ENCODE peak calls at places on chromosomes 5 and 9, in five cellular contexts. S is esophagus squamous epithelium, E is thyroid gland, O is transverse colon, M is breast epithelium. U is an unnamed sample.

GRCh38 chr5:74594172-74595040 is 46.1 kb downstream of the ENC1 start:
- DNase-seq in S (no peak), E (no peak), O (no peak), M (no peak), U (no peak)

GRCh38 chr9:31608881-31609280 is 775.6 kb upstream of the ACO1 start:
- DNase-seq in S (no peak), E (no peak), O (no peak), M (no peak), U (no peak)

GRCh38 chr5:141420855-141421488 is at the start of gene PCDHGA11:
- DNase-seq in S (no peak), E (peak), O (no peak), M (no peak), U (peak)

GRCh38 chr9:7172445-7173115 is 414.8 kb downstream of the KDM4C start:
- DNase-seq in S (no peak), E (no peak), O (no peak), M (no peak), U (no peak)

GRCh38 chr5:39209924-39210323 is 9.4 kb downstream of the FYB1 start:
- DNase-seq in S (no peak), E (no peak), O (peak), M (no peak), U (peak)

GRCh38 chr5:41115281-41115680 is 44.1 kb upstream of the MROH2B start:
- DNase-seq in S (no peak), E (no peak), O (no peak), M (no peak), U (no peak)

GRCh38 chr9:112846528-112847488 is 43.9 kb downstream of the SLC46A2 start:
- DNase-seq in S (no peak), E (no peak), O (no peak), M (no peak), U (no peak)

GRCh38 chr9:129280236-129281231 is 102.5 kb upstream of the IER5L start:
- DNase-seq in S (no peak), E (no peak), O (peak), M (peak), U (no peak)

GRCh38 chr5:148956632-148957385 is 106.1 kb downstream of the SH3TC2 start:
- DNase-seq in S (no peak), E (no peak), O (no peak), M (no peak), U (no peak)

GRCh38 chr5:135339189-135339588 is 59.8 kb downstream of the MACROH2A1 start:
- DNase-seq in S (no peak), E (no peak), O (no peak), M (no peak), U (no peak)

GRCh38 chr9:129918296-129918950 is 83.2 kb downstream of the USP20 start:
- DNase-seq in S (no peak), E (no peak), O (no peak), M (no peak), U (no peak)

GRCh38 chr5:3311443-3311842 is 284.2 kb upstream of the IRX1 start:
- DNase-seq in S (no peak), E (no peak), O (no peak), M (peak), U (no peak)

DNA sequence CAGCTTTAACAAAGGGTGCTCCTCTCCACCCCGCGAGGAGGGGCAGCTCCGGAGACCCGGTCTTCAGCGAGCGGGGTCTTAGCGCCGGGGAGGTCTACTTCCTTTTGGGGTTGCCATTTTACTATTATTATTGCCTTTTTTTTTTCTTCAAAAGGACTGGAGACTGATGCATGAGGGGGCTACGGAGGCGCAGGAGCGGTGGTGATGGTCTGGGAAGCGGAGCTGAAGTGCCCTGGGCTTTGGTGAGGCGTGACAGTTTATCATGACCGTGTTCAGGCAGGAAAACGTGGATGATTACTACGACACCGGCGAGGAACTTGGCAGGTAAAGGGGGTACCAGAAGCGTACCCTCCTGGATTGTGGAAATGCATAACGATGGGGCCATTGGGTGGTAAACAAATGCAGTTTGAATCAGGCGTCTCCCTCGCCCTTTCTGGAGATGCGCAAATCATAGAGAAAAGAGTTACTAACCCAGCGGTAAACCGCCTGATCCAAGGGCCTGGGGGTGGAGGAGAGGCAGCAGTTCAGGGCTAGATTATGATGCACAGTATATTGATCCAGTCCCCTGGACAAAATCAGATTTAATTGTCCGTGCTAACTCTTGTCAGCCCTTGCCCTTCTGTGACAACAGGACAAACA is 1.3 kb downstream of the DAPK1 start:
- DNase-seq in S (no peak), E (peak), O (no peak), M (no peak), U (no peak)
- H3K4me3 ChIP-seq in S (peak), E (peak), O (peak), M (peak), U (peak)

GRCh38 chr5:166710275-166710674 is 1581.2 kb upstream of the WWC1 start:
- DNase-seq in S (no peak), E (no peak), O (no peak), M (no peak), U (no peak)
- TF ChIP-seq POLR2A in S (no peak), E (no peak), O (no peak), M (no peak), U (no peak)

DNA sequence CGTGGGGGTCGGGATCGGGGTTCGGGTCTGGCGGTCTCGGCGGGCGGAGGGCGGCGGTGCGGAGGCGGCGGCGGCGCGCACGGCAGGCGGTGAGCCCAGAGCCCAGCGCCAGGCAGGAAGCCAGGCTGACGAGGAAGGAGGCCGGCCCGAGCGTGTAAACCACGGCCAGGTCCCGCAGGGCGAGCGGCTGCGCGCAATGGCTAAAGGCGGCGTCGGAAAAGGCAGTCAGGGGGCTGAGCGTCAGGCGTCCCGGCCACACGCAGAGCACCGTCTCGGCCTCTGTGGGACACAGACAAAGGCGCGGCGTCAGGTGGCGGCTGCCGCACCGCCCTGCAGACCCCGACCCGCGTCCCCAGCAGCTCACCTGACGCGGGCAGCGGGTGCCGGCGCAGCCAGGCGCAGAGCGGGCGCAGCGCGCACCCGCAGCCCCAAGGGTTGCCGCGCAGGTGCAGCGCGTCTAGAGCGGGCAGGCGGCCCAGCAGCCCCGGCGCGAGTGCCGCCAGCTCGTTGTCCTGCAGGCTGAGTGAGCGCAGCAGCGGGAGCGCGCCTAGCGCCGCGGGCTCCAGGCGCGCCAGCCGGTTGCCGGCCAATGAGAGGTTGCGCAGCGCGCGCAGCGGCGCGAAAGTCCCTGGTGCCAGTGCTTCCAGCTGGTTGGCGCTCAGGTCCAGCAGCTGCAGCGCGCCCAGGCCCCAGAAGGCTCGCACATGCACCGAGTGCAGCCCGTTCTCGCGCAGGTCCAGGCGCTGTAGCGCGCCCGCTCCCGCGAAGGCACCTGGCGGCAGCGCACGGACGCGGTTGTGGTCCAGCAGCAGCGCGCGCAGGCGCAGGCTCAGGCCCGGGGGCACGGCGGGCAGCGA is 716 bp downstream of the LRRC26 start:
- DNase-seq in S (no peak), E (no peak), O (peak), M (no peak), U (no peak)
- H3K4me3 ChIP-seq in S (peak), E (peak), O (peak), M (peak), U (peak)

GRCh38 chr9:99368341-99369326 is 146.6 kb downstream of the SEC61B start:
- DNase-seq in S (no peak), E (no peak), O (peak), M (no peak), U (peak)
- TF ChIP-seq POLR2A in S (no peak), E (no peak), O (no peak), M (no peak), U (no peak)

DNA sequence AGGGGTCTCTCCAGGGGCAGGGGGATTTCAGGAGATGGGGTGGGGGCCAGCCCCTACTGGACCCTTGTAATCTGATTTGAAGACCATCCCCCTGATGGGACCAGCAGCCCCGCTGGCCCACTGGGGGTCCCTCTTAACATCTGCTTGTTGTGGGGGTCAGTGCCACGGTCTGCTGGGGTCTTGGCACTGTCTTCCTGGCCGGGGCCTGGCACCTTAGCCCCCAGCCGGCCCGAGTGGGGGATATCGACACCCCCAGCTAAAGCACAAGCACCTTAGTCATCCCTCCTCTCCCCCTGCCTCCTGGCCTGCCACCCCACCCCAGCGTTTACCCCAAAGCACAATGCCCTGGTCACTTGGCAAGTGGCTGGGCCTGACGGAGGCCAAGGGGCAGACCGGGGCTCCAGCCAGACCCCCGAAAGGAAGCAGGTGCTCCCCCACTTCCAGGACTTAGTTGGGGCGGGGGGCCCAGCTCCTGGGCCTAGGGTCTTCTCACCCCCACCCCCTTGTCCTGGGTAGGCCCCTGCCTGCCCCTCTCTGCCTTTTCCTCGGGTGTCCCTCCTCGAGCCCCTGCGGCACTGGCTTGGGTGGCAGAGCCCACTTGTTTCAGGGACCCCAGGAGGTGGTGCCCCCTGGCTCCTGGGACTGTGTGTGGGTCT is 1.4 kb upstream of the NFX1 start:
- DNase-seq in S (no peak), E (no peak), O (peak), M (no peak), U (no peak)
- H3K4me3 ChIP-seq in S (no peak), E (peak), O (no peak), M (no peak), U (no peak)

GRCh38 chr5:100535060-100536005 is at the start of gene FAM174A:
- DNase-seq in S (peak), E (peak), O (peak), M (peak), U (peak)
- TF ChIP-seq POLR2A in S (no peak), E (peak), O (peak), M (no peak), U (no peak)

DNA sequence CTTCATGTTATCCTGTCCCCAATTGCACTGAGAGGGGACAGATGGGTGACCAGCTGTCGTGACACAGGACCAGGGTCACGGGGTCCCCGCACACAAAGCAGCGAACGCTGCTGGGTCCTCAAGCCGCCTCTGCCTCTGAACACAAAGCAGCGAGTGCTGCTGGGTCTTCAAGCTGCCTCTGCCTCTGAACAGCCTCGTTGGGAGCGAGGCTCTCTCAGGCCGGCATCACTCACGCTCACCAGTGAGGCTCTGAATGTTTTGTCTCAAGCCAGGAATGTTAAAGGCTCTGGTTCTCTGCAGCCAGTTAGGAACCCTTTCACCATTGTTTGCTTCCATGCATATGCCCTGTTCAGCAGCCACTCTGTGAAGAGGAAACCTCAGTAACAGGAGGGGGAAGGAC is 82.7 kb upstream of the TAF11L2 start:
- DNase-seq in S (no peak), E (no peak), O (no peak), M (no peak), U (peak)
- H3K4me3 ChIP-seq in S (no peak), E (no peak), O (no peak), M (no peak), U (no peak)

DNA sequence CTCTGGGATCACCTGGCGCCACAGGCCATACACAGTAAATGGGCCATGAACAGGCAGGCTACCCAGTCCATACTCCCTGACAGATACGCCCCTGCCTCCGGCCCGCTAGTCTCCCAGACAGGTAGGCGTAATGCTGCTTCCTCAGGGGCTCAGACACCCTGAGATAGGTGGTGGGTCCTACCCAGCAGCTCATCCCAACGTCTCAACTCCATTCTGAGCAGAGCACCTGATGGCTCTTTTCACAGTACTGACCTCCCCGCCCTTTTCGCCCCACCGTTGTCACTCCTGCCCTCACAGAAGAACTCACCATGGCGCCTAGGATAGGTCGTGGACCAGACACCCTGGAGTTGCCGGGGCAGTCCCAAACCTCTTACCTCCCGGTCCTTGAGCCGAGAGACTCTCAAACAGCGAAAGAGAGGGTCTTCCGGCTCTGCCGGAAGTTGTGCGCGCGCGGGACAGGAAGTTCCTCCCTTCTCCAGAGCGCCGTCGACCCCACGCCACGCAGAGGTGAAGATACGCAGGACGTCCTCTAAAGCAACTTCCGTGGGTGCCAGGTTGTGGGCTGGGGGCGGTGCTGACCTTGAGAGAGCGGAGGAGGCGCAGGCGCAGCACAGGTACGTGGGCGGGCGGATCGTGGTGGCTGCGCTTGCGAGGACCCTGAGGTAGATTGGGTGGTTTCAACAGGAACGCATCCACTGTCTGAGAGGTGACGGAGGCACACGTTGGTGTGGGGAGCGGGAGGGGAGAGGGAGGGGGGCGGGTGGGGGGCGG is at the start of gene TMEM161B:
- DNase-seq in S (peak), E (peak), O (peak), M (peak), U (peak)
- TF ChIP-seq POLR2A in S (no peak), E (peak), O (peak), M (no peak), U (peak)

GRCh38 chr9:116951588-116952433 is 264.7 kb downstream of the TRIM32 start:
- DNase-seq in S (no peak), E (no peak), O (no peak), M (no peak), U (no peak)
- H3K4me3 ChIP-seq in S (no peak), E (no peak), O (no peak), M (no peak), U (no peak)

U was measured in upper lobe of left lung.